ENCODE peak calls at places on chromosomes 3 and 15, in five cellular contexts. K is A549; E is choroid plexus epithelial cell; D is CD4-positive, alpha-beta T cell; S is CD8-positive, alpha-beta T cell. T is an unnamed sample.

GRCh38 chr3:179819379-179819778 is 166.5 kb downstream of the USP13 start:
- DNase-seq in S (no peak), D (no peak), E (no peak), K (no peak), T (no peak)

GRCh38 chr3:62370112-62371031 is 3.0 kb downstream of the FEZF2 start:
- DNase-seq in S (no peak), D (no peak), E (no peak), K (no peak), T (no peak)

GRCh38 chr3:32912046-32912445 is 39.4 kb upstream of the CCR4 start:
- DNase-seq in E (no peak), S (no peak), K (no peak), D (no peak), T (no peak)

GRCh38 chr15:42494998-42495360 is 455 bp upstream of the SNAP23 start:
- DNase-seq in D (no peak), S (peak; percentile 21), K (peak; percentile 25), E (peak; percentile 63), T (peak; percentile 62)

GRCh38 chr15:100879046-100879445 is 585 bp upstream of the ALDH1A3 start:
- DNase-seq in K (peak; percentile 47), D (no peak), E (peak; percentile 9), S (no peak), T (no peak)

GRCh38 chr3:186825294-186825821 is 17.2 kb upstream of the ADIPOQ start:
- DNase-seq in K (no peak), E (peak; percentile 85), D (no peak), S (no peak), T (no peak)

GRCh38 chr3:186124618-186125017 is 15.7 kb upstream of the ETV5 start:
- DNase-seq in S (no peak), K (no peak), D (no peak), E (peak; percentile 35), T (no peak)

GRCh38 chr3:155363690-155364070 is 70.2 kb upstream of the STRIT1 start:
- DNase-seq in D (no peak), S (no peak), K (no peak), E (peak; percentile 26), T (no peak)

GRCh38 chr15:29888651-29889050 is 66.4 kb upstream of the TJP1 start:
- DNase-seq in K (no peak), D (no peak), S (no peak), E (peak; percentile 93), T (no peak)

GRCh38 chr3:69181592-69182211 is 59.3 kb upstream of the LMOD3 start:
- DNase-seq in E (peak; percentile 86), D (no peak), S (no peak), K (no peak), T (peak; percentile 38)

GRCh38 chr3:142724682-142725351 is 983 bp downstream of the TRPC1 start:
- DNase-seq in E (peak; percentile 31), S (peak; percentile 0), D (no peak), K (peak; percentile 37), T (peak; percentile 51)

GRCh38 chr3:14949126-14949525 is 1.7 kb downstream of the NR2C2 start:
- DNase-seq in E (peak; percentile 19), S (no peak), K (no peak), D (no peak), T (peak; percentile 7)

GRCh38 chr3:160921020-160921635 is 165.1 kb downstream of the PPM1L start:
- DNase-seq in K (peak; percentile 54), S (no peak), D (no peak), E (peak; percentile 76), T (peak; percentile 52)

GRCh38 chr3:52892625-52893311 is 4.6 kb downstream of the STIMATE start:
- DNase-seq in K (no peak), E (peak; percentile 55), S (no peak), D (no peak), T (no peak)
- TF ChIP-seq CTCF in K (no peak), E (peak; percentile 9), S (peak; percentile 24), D (peak; percentile 41), T (no peak)

DNA sequence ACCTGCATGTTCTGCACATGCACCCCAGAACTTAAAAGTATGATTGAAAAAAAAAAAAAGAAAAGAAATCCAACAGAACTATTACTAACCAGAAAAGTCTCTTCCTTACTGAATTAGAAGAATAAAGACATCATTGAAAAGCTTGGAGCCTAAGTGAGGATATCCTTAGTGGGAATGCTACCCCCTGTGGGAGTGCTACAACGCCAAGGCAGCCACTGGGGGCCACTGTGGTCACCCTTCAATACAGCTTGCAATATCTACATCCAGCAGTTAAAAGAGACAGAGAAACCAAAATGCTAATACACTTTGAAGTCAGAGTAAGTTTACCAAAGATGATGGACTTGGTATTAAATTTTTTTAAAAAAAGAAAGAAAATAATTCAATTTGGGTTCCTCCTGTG is 292.0 kb downstream of the PLCL2 start:
- DNase-seq in E (no peak), K (no peak), S (no peak), D (no peak), T (no peak)
- TF ChIP-seq CTCF in E (peak; percentile 31), K (no peak), S (no peak), D (no peak), T (no peak)

GRCh38 chr3:16836505-16837237 is 48.1 kb upstream of the PLCL2 start:
- DNase-seq in E (peak; percentile 37), K (no peak), S (no peak), D (no peak), T (no peak)

GRCh38 chr3:16837602-16838001 is 47.2 kb upstream of the PLCL2 start:
- DNase-seq in E (no peak), K (no peak), D (no peak), S (no peak), T (no peak)

GRCh38 chr3:16834753-16835152 is 50.0 kb upstream of the PLCL2 start:
- DNase-seq in D (no peak), K (no peak), E (no peak), S (no peak), T (no peak)

GRCh38 chr3:16831846-16832245 is 52.9 kb upstream of the PLCL2 start:
- DNase-seq in D (no peak), E (no peak), S (no peak), K (no peak), T (no peak)

DNA sequence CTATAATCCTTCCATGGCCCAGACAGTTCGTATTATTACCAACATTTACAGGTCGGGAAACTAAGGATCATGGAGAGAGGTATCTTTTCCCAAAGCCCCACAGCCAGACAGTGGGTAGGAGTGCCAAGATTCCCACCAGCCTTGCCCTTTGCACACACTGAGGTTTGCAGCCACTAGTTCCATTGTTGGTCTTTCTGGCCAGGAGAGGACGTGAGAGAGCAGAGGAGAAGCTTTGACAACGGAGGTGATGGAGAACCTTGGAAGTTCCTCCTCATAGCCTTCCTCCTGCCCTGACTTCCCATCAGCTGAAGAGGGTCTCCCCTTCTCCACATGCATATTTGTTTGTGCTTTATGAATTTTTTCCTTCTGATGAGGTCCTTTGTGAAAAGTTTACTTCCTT is 50.5 kb upstream of the PLCL2 start:
- DNase-seq in E (no peak), S (no peak), D (no peak), K (no peak), T (peak; percentile 9)
- TF ChIP-seq CTCF in E (no peak), S (no peak), D (no peak), K (no peak), T (no peak)

GRCh38 chr3:12192655-12193484 is 34.2 kb upstream of the TIMP4 start:
- DNase-seq in D (no peak), K (no peak), S (no peak), E (no peak), T (no peak)

GRCh38 chr3:12195231-12195630 is 36.5 kb upstream of the TIMP4 start:
- DNase-seq in K (no peak), E (no peak), D (no peak), S (no peak), T (no peak)

GRCh38 chr3:12194209-12194608 is 35.5 kb upstream of the TIMP4 start:
- DNase-seq in E (peak; percentile 94), D (no peak), S (no peak), K (no peak), T (peak; percentile 83)

GRCh38 chr3:12193485-12194165 is 34.9 kb upstream of the TIMP4 start:
- DNase-seq in S (no peak), D (no peak), K (peak; percentile 77), E (peak; percentile 99), T (peak; percentile 97)

GRCh38 chr3:12194669-12195161 is 36.0 kb upstream of the TIMP4 start:
- DNase-seq in K (peak; percentile 73), D (no peak), S (no peak), E (peak; percentile 53), T (peak; percentile 80)
- TF ChIP-seq CTCF in K (peak; percentile 76), D (no peak), S (no peak), E (peak; percentile 3), T (peak; percentile 70)

DNA sequence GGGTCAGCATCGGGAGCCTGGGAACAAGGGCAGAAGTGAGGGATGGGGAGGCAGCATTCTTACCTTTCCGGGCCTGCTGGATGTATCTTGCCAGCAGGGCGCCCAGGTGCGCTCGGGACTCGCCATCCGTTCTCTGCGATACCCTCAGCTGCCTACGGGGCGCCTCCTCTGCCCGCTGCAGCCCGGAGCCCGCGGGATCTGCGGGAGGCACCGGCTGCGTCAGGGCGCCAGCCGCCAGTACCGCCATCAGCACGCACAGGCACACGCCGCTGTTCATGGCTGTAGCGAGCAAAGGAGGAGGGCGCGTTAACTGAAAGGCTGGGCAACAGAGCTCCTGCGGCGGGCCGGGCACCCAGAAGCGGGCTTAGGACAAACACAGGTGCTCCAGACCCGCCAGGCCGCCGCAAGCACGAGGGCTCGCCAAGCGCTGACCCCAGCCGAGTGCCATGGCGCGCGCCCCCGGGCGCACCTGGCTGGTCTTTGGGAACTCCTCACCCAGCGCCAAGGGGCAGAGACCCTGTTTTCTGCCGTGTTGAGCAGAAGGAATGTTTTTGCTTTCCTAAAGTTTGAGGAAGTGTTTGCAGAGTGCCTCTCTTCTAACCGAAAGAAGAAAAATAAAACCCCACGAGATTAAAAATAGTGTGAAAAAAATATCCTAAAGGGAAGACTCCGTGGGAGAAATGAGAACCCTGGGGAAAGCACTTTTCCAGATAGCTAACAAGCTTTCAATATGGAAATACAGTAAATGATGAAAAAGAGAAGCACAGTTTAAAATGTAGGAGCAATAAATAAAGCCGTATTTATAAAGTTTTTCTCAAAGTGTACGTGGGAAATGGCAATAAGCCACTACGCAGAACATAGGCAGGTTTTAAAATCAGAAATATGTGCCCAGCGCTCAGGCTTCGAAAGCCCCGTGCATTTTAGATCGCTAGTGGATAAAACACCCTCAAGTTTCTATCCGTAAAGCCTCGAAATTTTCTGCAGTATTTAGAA is 2.3 kb downstream of the CCK start:
- DNase-seq in K (no peak), D (no peak), S (no peak), E (no peak), T (no peak)
- TF ChIP-seq CTCF in K (no peak), D (no peak), S (no peak), E (no peak), T (no peak)

GRCh38 chr15:90265271-90266060 is at the start of gene NGRN:
- DNase-seq in S (peak; percentile 90), K (peak; percentile 91), D (peak; percentile 84), E (peak; percentile 90), T (peak; percentile 90)
- TF ChIP-seq CTCF in S (no peak), K (no peak), D (no peak), E (no peak), T (no peak)